ENCODE peak calls at places on chromosomes 16 and 17, in eight cellular contexts. X is nephron progenitor cell; C is T-helper 9 cell; F is GF-D8; U is GM12892; N is activated CD4-positive, alpha-beta memory T cell treated with anti-CD3 and anti-CD28 coated beads for 36 hours; P is GM23338; G is EH. K is an unnamed sample.

GRCh38 chr16:450800-451512 is 25.5 kb downstream of the RAB11FIP3 start:
- DNase-seq in X (no peak), C (no peak), F (no peak), U (no peak), N (no peak), P (no peak), G (no peak), K (peak)

GRCh38 chr16:78210305-78210704 is 110.9 kb downstream of the WWOX start:
- DNase-seq in X (no peak), C (no peak), F (no peak), U (no peak), N (no peak), P (peak), G (no peak), K (no peak)

GRCh38 chr16:84654998-84655397 is 6.7 kb downstream of the KLHL36 start:
- DNase-seq in X (no peak), C (no peak), F (no peak), U (no peak), N (no peak), P (no peak), G (no peak), K (no peak)

GRCh38 chr17:44345497-44346026 is 460 bp downstream of the GRN start:
- DNase-seq in X (peak), C (peak), F (peak), U (no peak), N (peak), P (peak), G (peak), K (peak)

GRCh38 chr17:6420173-6420641 is 14.7 kb downstream of the AIPL1 start:
- DNase-seq in X (peak), C (no peak), F (no peak), U (no peak), N (peak), P (peak), G (no peak), K (no peak)

GRCh38 chr17:17186051-17186450 is 20.1 kb downstream of the PLD6 start:
- DNase-seq in X (no peak), C (no peak), F (no peak), U (peak), N (peak), P (no peak), G (no peak), K (peak)

GRCh38 chr16:57045694-57046381 is 46.5 kb upstream of the CPNE2 start:
- DNase-seq in X (peak), C (no peak), F (no peak), U (peak), N (peak), P (peak), G (peak), K (peak)

GRCh38 chr17:32995416-32995815 is 3.8 kb downstream of the SPACA3 start:
- DNase-seq in X (no peak), C (no peak), F (no peak), U (no peak), N (no peak), P (no peak), G (no peak), K (no peak)

GRCh38 chr16:86212706-86213426 is 297.5 kb upstream of the FOXF1 start:
- DNase-seq in X (no peak), C (no peak), F (no peak), U (no peak), N (no peak), P (no peak), G (no peak), K (no peak)

GRCh38 chr16:8572919-8573724 is 17.2 kb downstream of the TMEM114 start:
- DNase-seq in X (peak), C (no peak), F (peak), U (no peak), N (peak), P (peak), G (peak), K (no peak)

GRCh38 chr17:82051776-82052637 is at the start of the genes GPS1 and RFNG:
- DNase-seq in X (peak), C (peak), F (no peak), U (peak), N (peak), P (peak), G (peak), K (peak)